ENCODE peak calls at places on chromosomes 3 and 15, in seven cellular contexts. O, Z, A, F, M, V and G are unnamed samples.

GRCh38 chr3:12046406-12046805 is 42.2 kb downstream of the SYN2 start:
- DNase-seq in O (no peak), Z (no peak), A (no peak), F (peak), M (no peak), V (no peak), G (no peak)

GRCh38 chr15:39302936-39303335 is 277.9 kb upstream of the THBS1 start:
- DNase-seq in O (no peak), Z (no peak), A (no peak), F (no peak), M (no peak), V (no peak), G (no peak)

GRCh38 chr3:164416491-164417222 is 661.6 kb downstream of the SI start:
- DNase-seq in O (no peak), Z (no peak), A (no peak), F (peak), M (no peak), V (no peak), G (no peak)

GRCh38 chr3:18098960-18099587 is 326.1 kb downstream of the SATB1 start:
- DNase-seq in O (no peak), Z (no peak), A (peak), F (no peak), M (no peak), V (peak), G (no peak)

GRCh38 chr3:58068126-58068809 is 60.0 kb downstream of the FLNB start:
- DNase-seq in O (no peak), Z (no peak), A (no peak), F (no peak), M (no peak), V (no peak), G (no peak)

GRCh38 chr3:125186261-125186770 is 26.2 kb downstream of the SLC12A8 start:
- DNase-seq in O (peak), Z (peak), A (no peak), F (peak), M (no peak), V (peak), G (no peak)

GRCh38 chr3:9778102-9778501 is 8.4 kb upstream of the CAMK1 start:
- DNase-seq in O (peak), Z (no peak), A (peak), F (peak), M (no peak), V (peak), G (no peak)

GRCh38 chr3:144843099-144843498 is 871.5 kb downstream of the DIPK2A start:
- DNase-seq in O (no peak), Z (no peak), A (no peak), F (peak), M (no peak), V (no peak), G (no peak)

GRCh38 chr3:119644481-119644880 is 15.9 kb downstream of the POPDC2 start:
- DNase-seq in O (no peak), Z (no peak), A (no peak), F (no peak), M (no peak), V (no peak), G (no peak)

GRCh38 chr3:150114873-150115570 is 144.3 kb upstream of the PFN2 start:
- DNase-seq in O (peak), Z (peak), A (peak), F (peak), M (no peak), V (peak), G (no peak)

DNA sequence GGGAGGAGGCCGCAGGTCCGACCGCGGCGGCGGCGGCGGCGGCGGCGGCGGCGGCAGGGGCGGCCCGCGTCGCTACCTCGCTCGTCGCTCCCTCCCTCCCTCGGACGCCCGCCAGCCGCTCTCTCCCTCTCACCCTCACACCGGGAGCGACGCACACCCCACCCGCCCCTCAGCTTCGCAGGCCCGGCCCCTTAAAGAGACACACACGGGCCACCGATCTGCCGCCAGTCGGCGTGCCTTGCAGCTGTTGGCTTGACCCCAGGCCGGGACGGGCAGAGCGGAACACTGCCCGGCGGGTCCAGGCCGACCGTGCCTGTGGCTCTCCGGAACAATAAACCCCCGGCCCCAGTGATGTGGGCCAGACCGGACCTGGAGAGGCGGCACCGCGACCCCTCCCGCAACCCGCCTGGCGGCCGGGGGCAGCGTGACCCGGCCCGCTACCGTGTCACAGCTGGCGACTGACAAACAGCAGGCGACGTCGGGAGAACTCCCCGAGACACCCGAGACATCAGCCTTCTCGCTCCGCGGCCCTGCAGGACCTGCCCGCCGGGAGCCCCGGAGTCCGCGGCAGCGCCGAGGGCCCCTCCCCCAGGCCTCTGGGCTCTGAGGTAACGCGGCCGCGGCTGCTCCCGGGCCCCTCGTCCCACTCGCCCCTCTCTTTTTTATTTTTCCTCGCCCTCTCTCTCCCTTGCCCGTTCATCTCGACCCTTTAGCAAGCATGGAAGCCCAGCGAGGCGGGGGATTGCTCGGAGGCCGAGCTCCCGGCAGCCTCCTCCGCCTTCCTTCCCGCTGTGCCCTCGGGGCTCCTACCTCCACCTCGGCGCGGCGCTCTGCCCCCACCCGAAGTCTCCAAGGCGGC is at the start of gene SETD2:
- DNase-seq in O (peak), Z (peak), A (peak), F (peak), M (peak), V (peak), G (peak)
- TF ChIP-seq CTCF in O (peak), Z (peak), A (no peak), F (peak), M (peak), V (peak), G (no peak)

GRCh38 chr3:113498221-113499005 is 16.5 kb downstream of the SPICE1 start:
- DNase-seq in O (no peak), Z (no peak), A (no peak), F (peak), M (no peak), V (peak), G (no peak)

GRCh38 chr3:113499081-113499480 is 15.9 kb downstream of the SPICE1 start:
- DNase-seq in O (no peak), Z (no peak), A (no peak), F (peak), M (no peak), V (peak), G (no peak)

GRCh38 chr3:113496924-113497323 is 18.0 kb downstream of the SPICE1 start:
- DNase-seq in O (no peak), Z (no peak), A (no peak), F (peak), M (no peak), V (peak), G (no peak)

GRCh38 chr3:113495035-113495434 is 19.9 kb downstream of the SPICE1 start:
- DNase-seq in O (peak), Z (peak), A (peak), F (peak), M (no peak), V (peak), G (peak)
- TF ChIP-seq CTCF in O (peak), Z (peak), A (peak), F (peak), M (peak), V (peak), G (peak)

GRCh38 chr3:8166013-8166412 is 335.6 kb upstream of the LMCD1 start:
- DNase-seq in O (no peak), Z (no peak), A (no peak), F (no peak), M (no peak), V (no peak), G (no peak)
- TF ChIP-seq CTCF in O (no peak), Z (no peak), A (no peak), F (no peak), M (no peak), V (no peak), G (no peak)

DNA sequence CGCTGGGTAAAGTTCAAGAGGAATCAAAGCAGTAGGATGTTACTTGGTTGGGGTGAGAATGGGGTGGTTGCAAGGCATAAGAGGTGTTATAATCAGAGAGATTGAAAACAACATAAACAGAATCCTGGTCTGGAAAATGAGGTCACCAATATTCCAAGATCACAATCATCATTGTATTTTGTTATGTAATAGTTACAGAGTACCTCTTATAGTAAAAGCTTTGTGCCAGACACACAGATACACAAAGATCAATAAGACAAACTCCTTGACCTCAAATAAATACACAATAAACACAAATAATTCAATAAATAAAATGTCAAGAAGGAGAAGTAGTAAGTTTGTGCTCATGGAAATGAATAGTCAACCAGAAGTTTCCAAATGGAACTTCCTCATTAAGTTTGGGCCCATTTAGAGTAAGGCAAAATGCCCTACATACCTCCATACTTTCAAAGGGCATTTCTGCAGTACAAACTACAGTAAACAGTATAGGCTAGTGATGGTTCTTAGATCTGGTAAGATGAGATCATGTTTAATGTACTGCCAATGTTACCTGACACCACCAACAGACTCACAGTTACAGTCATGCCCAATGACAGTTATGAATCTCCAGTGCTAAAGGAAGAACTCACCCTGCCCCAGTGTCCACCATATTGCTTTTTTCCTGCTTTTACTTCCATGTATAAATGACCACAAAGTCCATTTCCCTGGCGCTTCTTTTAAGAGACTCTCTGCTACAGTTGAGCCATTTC is 93.4 kb downstream of the KCNMB2 start:
- DNase-seq in O (no peak), Z (no peak), A (no peak), F (no peak), M (no peak), V (no peak), G (no peak)
- TF ChIP-seq CTCF in O (no peak), Z (no peak), A (no peak), F (no peak), M (no peak), V (no peak), G (no peak)

GRCh38 chr3:183159319-183159718 is 3.2 kb downstream of the LAMP3 start:
- DNase-seq in O (no peak), Z (no peak), A (no peak), F (no peak), M (no peak), V (no peak), G (no peak)
- TF ChIP-seq CTCF in O (peak), Z (no peak), A (no peak), F (peak), M (no peak), V (no peak), G (no peak)

GRCh38 chr3:156525808-156526207 is 29.1 kb downstream of the SSR3 start:
- DNase-seq in O (no peak), Z (no peak), A (peak), F (no peak), M (no peak), V (peak), G (no peak)

GRCh38 chr3:156532730-156533129 is 22.2 kb downstream of the SSR3 start:
- DNase-seq in O (no peak), Z (no peak), A (no peak), F (peak), M (no peak), V (no peak), G (no peak)

GRCh38 chr3:156530969-156531368 is 23.9 kb downstream of the SSR3 start:
- DNase-seq in O (no peak), Z (no peak), A (no peak), F (no peak), M (no peak), V (no peak), G (no peak)

GRCh38 chr3:156522673-156523072 is 32.2 kb downstream of the SSR3 start:
- DNase-seq in O (no peak), Z (no peak), A (no peak), F (no peak), M (no peak), V (no peak), G (no peak)

GRCh38 chr3:156527060-156527459 is 27.9 kb downstream of the SSR3 start:
- DNase-seq in O (no peak), Z (no peak), A (no peak), F (no peak), M (no peak), V (no peak), G (no peak)
- TF ChIP-seq CTCF in O (no peak), Z (no peak), A (no peak), F (no peak), M (no peak), V (no peak), G (no peak)